ENCODE peak calls at places on chromosome 4, in four cellular contexts. I is naive thymus-derived CD4-positive, alpha-beta T cell; O is breast epithelium; G is left ventricle myocardium inferior. F is an unnamed sample. For H3K4me1, the result is how much of the 10 kb centered on the place peaks cover.

GRCh38 chr4:82268050-82268825 is 105.6 kb downstream of the HNRNPD start:
- DNase-seq in G (peak), I (peak), O (no peak), F (peak)

GRCh38 chr4:122948671-122949070 is 26.3 kb upstream of the NUDT6 start:
- DNase-seq in I (no peak), O (no peak), G (no peak), F (no peak)

GRCh38 chr4:147339116-147339515 is 141.8 kb upstream of the EDNRA start:
- DNase-seq in I (no peak), O (no peak), G (no peak), F (no peak)

GRCh38 chr4:176034498-176034897 is 31.1 kb upstream of the WDR17 start:
- DNase-seq in O (no peak), G (no peak), I (peak), F (no peak)

GRCh38 chr4:17313194-17313593 is 198.7 kb downstream of the QDPR start:
- DNase-seq in I (no peak), G (no peak), O (no peak), F (no peak)

GRCh38 chr4:123838426-123838825 is 441.8 kb downstream of the SPRY1 start:
- DNase-seq in I (no peak), O (no peak), G (no peak), F (no peak)

GRCh38 chr4:94678896-94679295 is 78.9 kb upstream of the BMPR1B start:
- DNase-seq in I (no peak), O (no peak), G (no peak), F (no peak)

GRCh38 chr4:157217708-157218107 is 2.8 kb upstream of the GRIA2 start:
- DNase-seq in G (no peak), I (no peak), O (no peak), F (no peak)

GRCh38 chr4:172125438-172125837 is 312.2 kb downstream of the GALNTL6 start:
- DNase-seq in I (no peak), O (no peak), G (no peak), F (no peak)

GRCh38 chr4:47686294-47686872 is 151.5 kb downstream of the CORIN start:
- DNase-seq in I (peak), O (peak), G (peak), F (no peak)

GRCh38 chr4:148345509-148345908 is 96.7 kb downstream of the NR3C2 start:
- DNase-seq in G (no peak), O (no peak), I (no peak), F (no peak)

GRCh38 chr4:126466848-126467247 is 1152.1 kb downstream of the FAT4 start:
- DNase-seq in I (no peak), O (no peak), G (no peak), F (no peak)

GRCh38 chr4:26953770-26954423 is 93.3 kb downstream of the STIM2 start:
- DNase-seq in I (no peak), O (no peak), G (no peak), F (no peak)

DNA sequence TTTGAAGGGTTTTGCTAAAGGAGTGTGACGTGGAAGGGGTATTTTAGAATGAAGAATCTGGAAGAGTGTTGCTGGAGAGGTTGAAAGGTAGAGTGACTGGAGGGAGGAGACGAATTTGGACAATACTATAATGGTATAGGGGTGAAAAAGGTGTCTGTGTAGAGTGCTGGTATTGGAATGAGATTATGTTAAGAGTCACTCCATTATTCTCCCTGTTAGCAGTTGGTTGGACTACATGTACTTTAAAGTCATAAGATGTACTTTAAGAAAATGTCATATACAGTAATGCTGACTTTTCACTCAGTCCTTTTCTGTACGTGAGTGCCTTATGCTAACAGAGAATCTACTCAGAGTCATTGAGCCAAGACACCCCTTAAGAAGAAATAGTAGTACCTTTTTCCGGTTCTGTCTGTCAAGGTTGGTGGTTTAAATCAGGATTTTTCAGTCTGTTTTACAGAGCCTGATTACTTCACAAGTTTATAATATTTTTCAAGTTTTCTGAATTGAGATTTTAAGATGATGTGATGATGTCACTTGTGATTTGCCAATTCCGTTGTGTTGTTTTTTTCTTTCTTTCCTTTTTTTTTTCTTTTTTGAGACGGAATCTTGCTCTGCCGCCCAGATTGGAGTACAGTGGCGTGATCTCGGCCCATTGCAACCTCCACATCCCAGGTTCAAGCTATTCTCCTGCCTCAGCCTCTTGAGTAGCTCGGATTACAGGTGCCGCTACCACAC is 56.6 kb downstream of the WWC2 start:
- DNase-seq in I (no peak), O (no peak), G (no peak), F (no peak)
- H3K4me1 ChIP-seq in I (under half), O (under half), G (under half), F (under half)

GRCh38 chr4:2671267-2671895 is 84.8 kb downstream of the TNIP2 start:
- DNase-seq in G (no peak), O (no peak), I (no peak), F (no peak)
- H3K4me1 ChIP-seq in G (under half), O (under half), I (under half), F (under half)

GRCh38 chr4:73451404-73451803 is 15.4 kb downstream of the AFP start:
- DNase-seq in O (no peak), I (no peak), G (no peak), F (no peak)

GRCh38 chr4:73452953-73453700 is 17.1 kb downstream of the AFP start:
- DNase-seq in O (no peak), I (no peak), G (no peak), F (peak)

GRCh38 chr4:73451978-73452747 is 16.1 kb downstream of the AFP start:
- DNase-seq in O (no peak), G (no peak), I (no peak), F (no peak)

GRCh38 chr4:73448448-73449203 is 12.6 kb downstream of the AFP start:
- DNase-seq in I (no peak), G (no peak), O (no peak), F (no peak)

GRCh38 chr4:73450398-73451004 is 14.5 kb downstream of the AFP start:
- DNase-seq in I (no peak), G (peak), O (no peak), F (peak)
- H3K4me1 ChIP-seq in I (under half), G (under half), O (under half), F (under half)

DNA sequence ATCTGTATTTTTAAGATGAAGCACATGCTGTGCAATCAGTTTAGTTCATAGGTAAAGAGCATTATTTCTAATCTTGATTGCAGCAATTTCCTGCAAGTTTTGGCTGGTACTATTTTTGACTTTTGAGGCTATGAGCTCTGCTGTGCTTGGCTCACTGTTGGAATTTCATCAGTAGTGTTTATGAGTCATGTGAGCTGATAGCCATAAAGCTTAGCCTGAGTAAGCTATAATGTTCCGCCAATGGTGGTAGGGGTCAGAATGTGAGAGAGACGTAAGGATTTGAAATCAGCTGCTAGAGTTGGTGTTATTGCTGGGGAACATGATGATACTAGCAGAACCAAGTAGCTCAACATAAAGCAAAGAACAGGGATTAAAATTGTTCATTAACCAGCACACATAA is 590.9 kb upstream of the GNPDA2 start:
- DNase-seq in G (no peak), O (no peak), I (no peak), F (no peak)
- H3K4me1 ChIP-seq in G (under half), O (under half), I (under half), F (under half)

GRCh38 chr4:80072607-80073361 is at the start of gene ANTXR2:
- DNase-seq in O (peak), G (peak), I (peak), F (peak)
- H3K4me1 ChIP-seq in O (under half), G (half or more), I (under half), F (under half)

DNA sequence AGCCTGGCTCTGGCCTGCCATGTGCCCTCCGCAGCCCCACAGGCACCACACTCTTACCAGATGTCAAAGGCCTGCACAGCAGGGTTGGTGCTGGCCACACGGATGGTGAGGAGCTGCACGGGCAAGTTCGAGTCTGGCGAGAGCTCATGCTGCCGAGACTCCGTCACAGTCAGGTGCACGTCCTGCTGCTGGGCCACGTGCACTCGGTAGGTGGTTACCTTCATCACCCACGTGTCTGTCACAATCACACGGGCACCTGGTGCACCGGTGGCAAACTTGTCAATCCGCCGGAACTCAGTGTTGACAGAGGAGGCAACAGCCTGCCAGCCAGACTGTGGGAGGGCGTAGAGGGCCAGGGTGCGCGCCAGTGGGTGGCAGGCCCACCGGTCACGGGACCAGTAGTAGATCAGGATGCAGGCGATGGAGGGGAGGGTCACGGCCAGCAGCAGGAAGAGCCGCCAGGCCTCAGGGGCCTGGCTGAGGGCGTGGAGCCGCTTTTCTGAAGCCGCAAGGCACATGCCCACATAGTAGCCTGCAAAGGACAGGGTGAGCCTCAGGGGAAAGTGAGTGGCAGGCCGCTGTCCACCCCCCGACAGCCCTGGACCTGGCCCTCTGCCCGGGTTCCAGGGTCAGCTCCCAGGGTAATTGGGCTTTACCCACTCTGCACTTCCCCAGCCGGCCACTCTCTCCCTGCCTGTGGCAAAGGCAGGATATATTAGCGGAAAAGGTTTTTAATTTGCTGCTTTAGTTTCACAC is 2.9 kb downstream of the TMEM129 start:
- DNase-seq in G (no peak), I (no peak), O (no peak), F (no peak)
- H3K4me1 ChIP-seq in G (half or more), I (under half), O (under half), F (half or more)

GRCh38 chr4:152462047-152462446 is 73.8 kb downstream of the FBXW7 start:
- DNase-seq in I (no peak), G (no peak), O (no peak), F (no peak)

GRCh38 chr4:152464030-152464823 is 71.7 kb downstream of the FBXW7 start:
- DNase-seq in O (no peak), I (no peak), G (no peak), F (no peak)

GRCh38 chr4:152460488-152460887 is 75.4 kb downstream of the FBXW7 start:
- DNase-seq in I (no peak), G (no peak), O (no peak), F (no peak)

GRCh38 chr4:152463562-152463961 is 72.3 kb downstream of the FBXW7 start:
- DNase-seq in O (no peak), I (no peak), G (no peak), F (no peak)

DNA sequence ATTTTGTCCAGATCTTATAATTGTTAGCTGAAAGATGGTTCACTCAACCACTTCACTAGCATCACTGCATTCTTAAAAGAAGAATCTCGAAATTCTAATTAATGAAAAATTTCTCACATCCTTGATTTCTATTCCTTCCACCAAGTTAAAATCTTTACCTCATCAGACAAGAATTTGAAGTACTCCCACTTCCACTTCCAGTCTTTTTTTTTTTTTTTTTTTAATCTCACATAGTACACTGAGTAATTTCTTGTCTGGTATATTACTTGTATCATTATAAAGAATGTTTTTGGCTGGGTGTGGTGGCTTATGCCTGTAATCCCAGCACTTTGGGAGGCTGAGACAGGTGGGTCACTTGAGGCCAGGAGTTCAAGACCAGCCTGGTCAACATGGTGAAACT is 73.2 kb downstream of the FBXW7 start:
- DNase-seq in G (no peak), O (no peak), I (no peak), F (no peak)
- H3K4me1 ChIP-seq in G (under half), O (under half), I (under half), F (under half)

F was measured in mucosa of descending colon.